ENCODE peak calls at places on chromosomes 12 and 14, in six cellular contexts. One of them, this sample, is unnamed.

GRCh38 chr12:53048033-53048779 is 1.7 kb upstream of the TNS2 start:
- DNase-seq in bronchial epithelial cell: no peak
- DNase-seq in right atrium auricular region: no peak
- DNase-seq in heart left ventricle: peak; percentile 78
- DNase-seq in Panc1: no peak
- DNase-seq in fibroblast of lung: no peak
- DNase-seq in this sample: peak; percentile 44

GRCh38 chr14:91127924-91128323 is 14.1 kb downstream of the DGLUCY start:
- DNase-seq in bronchial epithelial cell: no peak
- DNase-seq in right atrium auricular region: no peak
- DNase-seq in heart left ventricle: no peak
- DNase-seq in Panc1: no peak
- DNase-seq in fibroblast of lung: no peak
- DNase-seq in this sample: no peak

GRCh38 chr14:23362200-23362599 is 2.8 kb downstream of the EFS start:
- DNase-seq in bronchial epithelial cell: no peak
- DNase-seq in right atrium auricular region: no peak
- DNase-seq in heart left ventricle: no peak
- DNase-seq in Panc1: no peak
- DNase-seq in fibroblast of lung: peak; percentile 11
- DNase-seq in this sample: peak; percentile 26

GRCh38 chr14:93733231-93733630 is 55.1 kb downstream of the PRIMA1 start:
- DNase-seq in bronchial epithelial cell: no peak
- DNase-seq in right atrium auricular region: no peak
- DNase-seq in heart left ventricle: no peak
- DNase-seq in Panc1: no peak
- DNase-seq in fibroblast of lung: no peak
- DNase-seq in this sample: no peak

GRCh38 chr14:99757331-99758070 is 35.7 kb upstream of the EML1 start:
- DNase-seq in bronchial epithelial cell: peak; percentile 97
- DNase-seq in right atrium auricular region: no peak
- DNase-seq in heart left ventricle: no peak
- DNase-seq in Panc1: peak; percentile 87
- DNase-seq in fibroblast of lung: peak; percentile 96
- DNase-seq in this sample: peak; percentile 97

GRCh38 chr12:53290661-53291060 is 4.7 kb upstream of the PFDN5 start:
- DNase-seq in bronchial epithelial cell: no peak
- DNase-seq in right atrium auricular region: no peak
- DNase-seq in heart left ventricle: no peak
- DNase-seq in Panc1: no peak
- DNase-seq in fibroblast of lung: peak; percentile 24
- DNase-seq in this sample: no peak

GRCh38 chr12:104653730-104654328 is 197.1 kb downstream of the CHST11 start:
- DNase-seq in bronchial epithelial cell: no peak
- DNase-seq in right atrium auricular region: no peak
- DNase-seq in heart left ventricle: no peak
- DNase-seq in Panc1: no peak
- DNase-seq in fibroblast of lung: no peak
- DNase-seq in this sample: no peak

GRCh38 chr12:76346798-76347420 is 1.3 kb downstream of the BBS10 start:
- DNase-seq in bronchial epithelial cell: peak; percentile 55
- DNase-seq in right atrium auricular region: no peak
- DNase-seq in heart left ventricle: peak; percentile 37
- DNase-seq in Panc1: no peak
- DNase-seq in fibroblast of lung: peak; percentile 85
- DNase-seq in this sample: peak; percentile 77

GRCh38 chr14:101626331-101626730 is 65.0 kb downstream of the DIO3 start:
- DNase-seq in bronchial epithelial cell: no peak
- DNase-seq in right atrium auricular region: no peak
- DNase-seq in heart left ventricle: no peak
- DNase-seq in Panc1: no peak
- DNase-seq in fibroblast of lung: no peak
- DNase-seq in this sample: no peak

GRCh38 chr12:132560831-132561783 is 49.3 kb downstream of the LRCOL1 start:
- DNase-seq in bronchial epithelial cell: peak; percentile 63
- DNase-seq in right atrium auricular region: no peak
- DNase-seq in heart left ventricle: no peak
- DNase-seq in Panc1: peak; percentile 5
- DNase-seq in fibroblast of lung: peak; percentile 65
- DNase-seq in this sample: peak; percentile 24

GRCh38 chr14:98593361-98593761 is 678.6 kb downstream of the BCL11B start:
- DNase-seq in bronchial epithelial cell: no peak
- DNase-seq in right atrium auricular region: no peak
- DNase-seq in heart left ventricle: no peak
- DNase-seq in Panc1: no peak
- DNase-seq in fibroblast of lung: no peak
- DNase-seq in this sample: no peak

GRCh38 chr14:70086685-70087379 is 101.9 kb downstream of the SLC8A3 start:
- DNase-seq in bronchial epithelial cell: peak; percentile 48
- DNase-seq in right atrium auricular region: no peak
- DNase-seq in heart left ventricle: no peak
- DNase-seq in Panc1: no peak
- DNase-seq in fibroblast of lung: peak; percentile 62
- DNase-seq in this sample: peak; percentile 47

GRCh38 chr12:96343347-96343954 is 56.8 kb downstream of the CDK17 start:
- DNase-seq in bronchial epithelial cell: no peak
- DNase-seq in right atrium auricular region: no peak
- DNase-seq in heart left ventricle: no peak
- DNase-seq in Panc1: no peak
- DNase-seq in fibroblast of lung: no peak
- DNase-seq in this sample: peak; percentile 40

GRCh38 chr12:67710582-67710981 is 62.0 kb downstream of the DYRK2 start:
- DNase-seq in bronchial epithelial cell: peak; percentile 55
- DNase-seq in right atrium auricular region: no peak
- DNase-seq in heart left ventricle: no peak
- DNase-seq in Panc1: no peak
- DNase-seq in fibroblast of lung: peak; percentile 24
- DNase-seq in this sample: peak; percentile 27

GRCh38 chr14:55749201-55749812 is 169.3 kb downstream of the KTN1 start:
- DNase-seq in bronchial epithelial cell: peak; percentile 69
- DNase-seq in right atrium auricular region: no peak
- DNase-seq in heart left ventricle: no peak
- DNase-seq in Panc1: no peak
- DNase-seq in fibroblast of lung: peak; percentile 7
- DNase-seq in this sample: peak; percentile 5

GRCh38 chr12:95215925-95216324 is 1.3 kb downstream of the FGD6 start:
- DNase-seq in bronchial epithelial cell: peak; percentile 79
- DNase-seq in right atrium auricular region: no peak
- DNase-seq in heart left ventricle: no peak
- DNase-seq in Panc1: no peak
- DNase-seq in fibroblast of lung: peak; percentile 80
- DNase-seq in this sample: peak; percentile 24

GRCh38 chr14:48575772-48576171 is 900.4 kb upstream of the MDGA2 start:
- DNase-seq in bronchial epithelial cell: no peak
- DNase-seq in right atrium auricular region: no peak
- DNase-seq in heart left ventricle: no peak
- DNase-seq in Panc1: no peak
- DNase-seq in fibroblast of lung: no peak
- DNase-seq in this sample: no peak

GRCh38 chr14:42224053-42224888 is 617.6 kb downstream of the LRFN5 start:
- DNase-seq in bronchial epithelial cell: peak; percentile 52
- DNase-seq in right atrium auricular region: peak; percentile 67
- DNase-seq in heart left ventricle: peak; percentile 32
- DNase-seq in Panc1: no peak
- DNase-seq in fibroblast of lung: peak; percentile 86
- DNase-seq in this sample: peak; percentile 54

GRCh38 chr12:114879354-114879753 is 195.4 kb upstream of the TBX3 start:
- DNase-seq in bronchial epithelial cell: no peak
- DNase-seq in right atrium auricular region: no peak
- DNase-seq in heart left ventricle: no peak
- DNase-seq in Panc1: no peak
- DNase-seq in fibroblast of lung: no peak
- DNase-seq in this sample: no peak

GRCh38 chr12:46533723-46534122 is 161.2 kb upstream of the SLC38A2 start:
- DNase-seq in bronchial epithelial cell: no peak
- DNase-seq in right atrium auricular region: no peak
- DNase-seq in heart left ventricle: no peak
- DNase-seq in Panc1: no peak
- DNase-seq in fibroblast of lung: no peak
- DNase-seq in this sample: no peak

GRCh38 chr12:41339784-41340183 is 151.7 kb downstream of the PDZRN4 start:
- DNase-seq in bronchial epithelial cell: no peak
- DNase-seq in right atrium auricular region: no peak
- DNase-seq in heart left ventricle: no peak
- DNase-seq in Panc1: no peak
- DNase-seq in fibroblast of lung: no peak
- DNase-seq in this sample: no peak

GRCh38 chr14:104137297-104138097 is 890 bp upstream of the KIF26A start:
- DNase-seq in bronchial epithelial cell: no peak
- DNase-seq in right atrium auricular region: no peak
- DNase-seq in heart left ventricle: peak; percentile 74
- DNase-seq in Panc1: no peak
- DNase-seq in fibroblast of lung: peak; percentile 19
- DNase-seq in this sample: peak; percentile 15

GRCh38 chr12:109678732-109679131 is 34.9 kb upstream of the FAM222A start:
- DNase-seq in bronchial epithelial cell: no peak
- DNase-seq in right atrium auricular region: no peak
- DNase-seq in heart left ventricle: no peak
- DNase-seq in Panc1: no peak
- DNase-seq in fibroblast of lung: no peak
- DNase-seq in this sample: no peak

GRCh38 chr12:11499802-11500201 is 104.4 kb upstream of the PRB2 start:
- DNase-seq in bronchial epithelial cell: no peak
- DNase-seq in right atrium auricular region: no peak
- DNase-seq in heart left ventricle: no peak
- DNase-seq in Panc1: no peak
- DNase-seq in fibroblast of lung: no peak
- DNase-seq in this sample: no peak

DNA sequence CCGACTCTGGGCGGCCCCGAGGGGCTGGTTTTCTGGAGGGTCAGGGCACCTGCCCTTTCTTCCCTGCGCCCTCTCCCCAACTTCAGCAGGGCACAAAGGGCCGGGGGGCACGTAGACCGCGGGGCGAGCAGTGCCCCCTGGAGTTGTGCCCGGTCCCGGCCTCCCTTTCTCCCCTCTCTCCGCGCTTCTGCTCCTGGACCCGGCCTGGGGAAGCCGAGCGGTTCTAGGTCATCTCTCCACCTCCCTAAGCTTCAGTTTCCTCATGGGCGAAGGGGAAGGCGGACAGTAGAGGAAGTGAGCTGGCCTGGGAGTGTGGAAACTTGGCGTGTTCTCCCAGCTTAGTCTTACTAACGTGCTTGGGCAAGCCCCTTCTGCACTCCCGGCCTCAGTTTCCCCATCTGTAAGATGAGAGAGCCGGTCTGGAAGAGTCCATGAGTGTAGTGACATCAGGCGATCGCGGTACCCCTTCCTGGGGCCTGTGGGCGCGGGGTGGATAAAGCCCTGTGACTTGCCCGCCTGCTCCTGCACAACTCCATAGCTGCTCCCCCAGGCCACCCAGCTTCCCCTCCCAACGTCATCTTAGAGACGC is 158.6 kb upstream of the PARP11 start:
- DNase-seq in bronchial epithelial cell: peak; percentile 84
- DNase-seq in right atrium auricular region: peak; percentile 68
- DNase-seq in heart left ventricle: peak; percentile 35
- DNase-seq in Panc1: no peak
- DNase-seq in fibroblast of lung: no peak
- DNase-seq in this sample: peak; percentile 37
- H3K4me3 ChIP-seq in bronchial epithelial cell: peak overlapping the region; percentile 32
- H3K4me3 ChIP-seq in right atrium auricular region: peak overlapping the region; percentile 60
- H3K4me3 ChIP-seq in heart left ventricle: peak overlapping the region; percentile 36
- H3K4me3 ChIP-seq in Panc1: peak overlapping the region; percentile 28
- H3K4me3 ChIP-seq in fibroblast of lung: no peak overlapping the region
- H3K4me3 ChIP-seq in this sample: peak overlapping the region; percentile 34

DNA sequence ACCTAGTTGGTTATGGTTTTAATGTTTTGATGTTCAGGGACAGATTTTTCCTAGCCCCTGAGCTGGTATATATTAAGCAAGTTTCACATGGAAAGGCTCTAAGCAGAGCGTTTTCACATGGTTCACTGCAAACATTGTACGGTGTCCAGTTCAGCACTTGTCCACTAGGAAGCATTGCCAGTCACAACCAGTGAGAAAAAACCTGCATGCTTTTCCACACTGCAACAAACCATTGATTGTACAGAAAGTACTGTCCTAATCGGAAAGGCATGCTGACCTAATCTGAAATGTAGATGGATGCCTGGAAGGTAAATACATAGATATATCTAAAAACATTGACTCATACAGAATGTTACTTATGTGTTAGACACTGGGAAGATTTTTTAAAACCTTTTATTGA is 25.0 kb upstream of the NPAS3 start:
- DNase-seq in bronchial epithelial cell: peak; percentile 42
- DNase-seq in right atrium auricular region: no peak
- DNase-seq in heart left ventricle: no peak
- DNase-seq in Panc1: no peak
- DNase-seq in fibroblast of lung: no peak
- DNase-seq in this sample: no peak
- TF ChIP-seq CTCF in bronchial epithelial cell: no peak
- TF ChIP-seq CTCF in right atrium auricular region: no peak
- TF ChIP-seq CTCF in heart left ventricle: no peak
- TF ChIP-seq CTCF in Panc1: no peak
- TF ChIP-seq CTCF in fibroblast of lung: peak; percentile 19
- TF ChIP-seq CTCF in this sample: peak; percentile 26

GRCh38 chr12:58169826-58170225 is 228.5 kb downstream of the ATP23 start:
- DNase-seq in bronchial epithelial cell: no peak
- DNase-seq in right atrium auricular region: no peak
- DNase-seq in heart left ventricle: no peak
- DNase-seq in Panc1: no peak
- DNase-seq in fibroblast of lung: no peak
- DNase-seq in this sample: no peak
- H3K4me3 ChIP-seq in bronchial epithelial cell: no peak overlapping the region
- H3K4me3 ChIP-seq in right atrium auricular region: no peak overlapping the region
- H3K4me3 ChIP-seq in heart left ventricle: no peak overlapping the region
- H3K4me3 ChIP-seq in Panc1: no peak overlapping the region
- H3K4me3 ChIP-seq in fibroblast of lung: no peak overlapping the region
- H3K4me3 ChIP-seq in this sample: no peak overlapping the region

GRCh38 chr14:21072781-21073339 is 2.8 kb downstream of the ARHGEF40 start:
- DNase-seq in bronchial epithelial cell: no peak
- DNase-seq in right atrium auricular region: no peak
- DNase-seq in heart left ventricle: no peak
- DNase-seq in Panc1: no peak
- DNase-seq in fibroblast of lung: no peak
- DNase-seq in this sample: no peak

GRCh38 chr14:21071225-21072041 is 1.3 kb downstream of the ARHGEF40 start:
- DNase-seq in bronchial epithelial cell: peak; percentile 38
- DNase-seq in right atrium auricular region: peak; percentile 89
- DNase-seq in heart left ventricle: peak; percentile 92
- DNase-seq in Panc1: no peak
- DNase-seq in fibroblast of lung: peak; percentile 95
- DNase-seq in this sample: peak; percentile 96

GRCh38 chr14:21070610-21071224 is 613 bp downstream of the ARHGEF40 start:
- DNase-seq in bronchial epithelial cell: no peak
- DNase-seq in right atrium auricular region: no peak
- DNase-seq in heart left ventricle: peak; percentile 69
- DNase-seq in Panc1: no peak
- DNase-seq in fibroblast of lung: peak; percentile 59
- DNase-seq in this sample: peak; percentile 40

GRCh38 chr14:21073921-21074320 is 3.8 kb downstream of the ARHGEF40 start:
- DNase-seq in bronchial epithelial cell: no peak
- DNase-seq in right atrium auricular region: no peak
- DNase-seq in heart left ventricle: no peak
- DNase-seq in Panc1: no peak
- DNase-seq in fibroblast of lung: no peak
- DNase-seq in this sample: no peak

DNA sequence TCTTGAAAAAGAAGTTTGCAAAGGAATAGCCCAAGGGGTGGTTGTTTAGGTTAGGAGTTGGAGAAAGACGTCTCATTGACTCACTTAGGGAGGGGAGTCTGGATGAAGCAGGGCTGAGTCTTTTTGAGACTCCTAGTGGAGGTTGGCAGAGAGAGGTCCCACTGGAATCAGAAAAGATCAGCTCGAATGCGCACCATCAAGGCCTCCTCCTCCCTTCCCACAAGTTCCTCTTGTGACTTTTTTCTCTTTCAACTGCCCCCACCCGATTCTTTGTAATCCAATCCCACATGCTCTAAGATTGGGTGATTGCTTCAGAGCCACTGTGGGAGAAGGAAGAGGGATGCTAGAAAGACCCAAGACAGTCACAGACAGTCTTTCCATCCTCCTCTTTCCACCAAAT is 2.0 kb downstream of the ARHGEF40 start:
- DNase-seq in bronchial epithelial cell: peak; percentile 53
- DNase-seq in right atrium auricular region: peak; percentile 78
- DNase-seq in heart left ventricle: peak; percentile 64
- DNase-seq in Panc1: no peak
- DNase-seq in fibroblast of lung: peak; percentile 81
- DNase-seq in this sample: peak; percentile 86
- TF ChIP-seq CTCF in bronchial epithelial cell: no peak
- TF ChIP-seq CTCF in right atrium auricular region: no peak
- TF ChIP-seq CTCF in heart left ventricle: no peak
- TF ChIP-seq CTCF in Panc1: no peak
- TF ChIP-seq CTCF in fibroblast of lung: peak; percentile 22
- TF ChIP-seq CTCF in this sample: peak; percentile 47

This sample was measured in AG10803.